ENCODE peak calls at places on chromosomes 2 and 18, in four cellular contexts. O, E, W and B are unnamed samples.

GRCh38 chr18:13446581-13447470 is 228.3 kb downstream of the LDLRAD4 start:
- DNase-seq in E (no peak), O (peak), W (no peak), B (peak)

GRCh38 chr2:33091541-33092123 is 144.9 kb downstream of the LTBP1 start:
- DNase-seq in W (no peak), E (no peak), O (peak), B (no peak)

GRCh38 chr2:229714080-229714735 is at the start of gene DNER:
- DNase-seq in E (no peak), O (peak), W (peak), B (peak)

GRCh38 chr2:184735611-184736010 is 137.3 kb downstream of the ZNF804A start:
- DNase-seq in W (no peak), E (no peak), O (no peak), B (no peak)

GRCh38 chr2:98912221-98912851 is 23.7 kb downstream of the CRACDL start:
- DNase-seq in W (peak), O (peak), E (peak), B (peak)

GRCh38 chr2:126674075-126674744 is 18.3 kb downstream of the GYPC start:
- DNase-seq in O (no peak), E (no peak), W (no peak), B (no peak)

GRCh38 chr18:26532367-26533340 is 15.7 kb downstream of the KCTD1 start:
- DNase-seq in E (no peak), W (peak), O (no peak), B (peak)

GRCh38 chr2:65999790-66000189 is 435.1 kb upstream of the MEIS1 start:
- DNase-seq in W (no peak), E (no peak), O (peak), B (no peak)

GRCh38 chr2:187013058-187013457 is 164.1 kb upstream of the ZSWIM2 start:
- DNase-seq in W (peak), O (no peak), E (no peak), B (no peak)

GRCh38 chr2:145524303-145524702 is 1004.4 kb upstream of the ZEB2 start:
- DNase-seq in O (no peak), W (no peak), E (no peak), B (no peak)

GRCh38 chr2:207883002-207883780 is 113.5 kb upstream of the FZD5 start:
- DNase-seq in W (no peak), E (no peak), O (no peak), B (no peak)

GRCh38 chr2:604826-605524 is 72.2 kb downstream of the TMEM18 start:
- DNase-seq in W (no peak), O (no peak), E (no peak), B (peak)

GRCh38 chr2:96693286-96694200 is 46.3 kb downstream of the LMAN2L start:
- DNase-seq in E (no peak), O (no peak), W (no peak), B (peak)

GRCh38 chr2:31675485-31675901 is 94.8 kb upstream of the SRD5A2 start:
- DNase-seq in E (peak), W (no peak), O (no peak), B (peak)

GRCh38 chr2:24972315-24972958 is 682 bp upstream of the DNAJC27 start:
- DNase-seq in O (peak), W (peak), E (peak), B (peak)

GRCh38 chr2:20666114-20666363 is 905 bp upstream of the GDF7 start:
- DNase-seq in E (no peak), O (peak), W (no peak), B (peak)

GRCh38 chr2:290090-290722 is 2.3 kb upstream of the ALKAL2 start:
- DNase-seq in E (no peak), W (peak), O (peak), B (peak)

GRCh38 chr2:27765621-27766286 is 5.8 kb upstream of the MRPL33 start:
- DNase-seq in O (peak), W (no peak), E (peak), B (no peak)

GRCh38 chr2:25293145-25293544 is 48.6 kb downstream of the DNMT3A start:
- DNase-seq in W (no peak), O (no peak), E (no peak), B (no peak)

GRCh38 chr2:6949009-6949351 is 31.8 kb downstream of the RNF144A start:
- DNase-seq in O (peak), W (no peak), E (no peak), B (no peak)

GRCh38 chr2:74941284-74941683 is 17.2 kb upstream of the POLE4 start:
- DNase-seq in E (no peak), W (no peak), O (no peak), B (no peak)

GRCh38 chr2:165003443-165004130 is 48.3 kb upstream of the SLC38A11 start:
- DNase-seq in W (no peak), O (no peak), E (peak), B (peak)

GRCh38 chr2:111671426-111672150 is 212.4 kb downstream of the ANAPC1 start:
- DNase-seq in O (peak), E (no peak), W (no peak), B (peak)

GRCh38 chr2:12856934-12857660 is 140.4 kb downstream of the TRIB2 start:
- DNase-seq in W (peak), E (no peak), O (peak), B (no peak)

GRCh38 chr2:177328056-177328455 is 63.5 kb upstream of the NFE2L2 start:
- DNase-seq in E (no peak), O (no peak), W (peak), B (no peak)

GRCh38 chr18:11741505-11742145 is 52.6 kb downstream of the GNAL start:
- DNase-seq in W (peak), O (peak), E (peak), B (no peak)

GRCh38 chr2:53317863-53318262 is 449.7 kb upstream of the CHAC2 start:
- DNase-seq in E (no peak), O (peak), W (peak), B (no peak)

GRCh38 chr2:9658972-9659371 is 28.2 kb upstream of the YWHAQ start:
- DNase-seq in E (no peak), O (no peak), W (no peak), B (no peak)

GRCh38 chr18:63949068-63949737 is at the start of gene HMSD:
- DNase-seq in W (peak), O (peak), E (peak), B (peak)

GRCh38 chr2:64400733-64401500 is 53.0 kb upstream of the LGALSL start:
- DNase-seq in O (no peak), W (no peak), E (no peak), B (peak)

GRCh38 chr2:227789803-227790202 is 23.8 kb upstream of the CCL20 start:
- DNase-seq in E (no peak), W (peak), O (no peak), B (no peak)

GRCh38 chr2:42249284-42249683 is 80.1 kb downstream of the EML4 start:
- DNase-seq in W (no peak), E (no peak), O (no peak), B (no peak)

GRCh38 chr18:11497585-11497984 is 111.8 kb upstream of the SLC35G4 start:
- DNase-seq in E (no peak), O (peak), W (peak), B (no peak)

GRCh38 chr2:232476045-232476444 is 11.6 kb downstream of the ECEL1 start:
- DNase-seq in O (no peak), W (no peak), E (no peak), B (peak)